ENCODE peak calls at places on chromosomes 4 and X, in four cellular contexts. R, P, I and E are unnamed samples.
A peak's percentile ranks its signal among the peaks of the same experiment; 100 is the strongest.

GRCh38 chr4:135418353-135418752 is 1216.8 kb upstream of the PABPC4L start:
- DNase-seq in R (no peak), P (peak; percentile 2), I (no peak), E (no peak)

GRCh38 chr4:183249854-183250253 is 70.2 kb downstream of the CLDN22 start:
- DNase-seq in P (no peak), R (peak; percentile 40), I (no peak), E (peak; percentile 23)

GRCh38 chrX:130994671-130995070 is 63.5 kb upstream of the ARHGAP36 start:
- DNase-seq in R (peak; percentile 42), I (no peak), P (no peak), E (peak; percentile 3)

GRCh38 chr4:125315571-125316390 is 1.0 kb downstream of the FAT4 start:
- DNase-seq in R (no peak), P (no peak), I (no peak), E (no peak)

GRCh38 chr4:173272987-173273386 is 61.2 kb downstream of the HMGB2 start:
- DNase-seq in P (no peak), R (no peak), I (no peak), E (no peak)

GRCh38 chr4:18012115-18012806 is 9.3 kb downstream of the LCORL start:
- DNase-seq in R (peak; percentile 40), I (no peak), P (no peak), E (no peak)

GRCh38 chr4:20347526-20347925 is 95.8 kb downstream of the SLIT2 start:
- DNase-seq in I (no peak), R (no peak), P (no peak), E (no peak)

GRCh38 chrX:148588649-148589310 is 88.4 kb downstream of the AFF2 start:
- DNase-seq in I (no peak), P (no peak), R (no peak), E (no peak)

GRCh38 chr4:6298035-6298434 is 28.4 kb downstream of the WFS1 start:
- DNase-seq in P (no peak), R (no peak), I (no peak), E (no peak)

GRCh38 chr4:13816472-13816871 is 188.9 kb upstream of the BOD1L1 start:
- DNase-seq in P (no peak), I (no peak), R (no peak), E (no peak)

DNA sequence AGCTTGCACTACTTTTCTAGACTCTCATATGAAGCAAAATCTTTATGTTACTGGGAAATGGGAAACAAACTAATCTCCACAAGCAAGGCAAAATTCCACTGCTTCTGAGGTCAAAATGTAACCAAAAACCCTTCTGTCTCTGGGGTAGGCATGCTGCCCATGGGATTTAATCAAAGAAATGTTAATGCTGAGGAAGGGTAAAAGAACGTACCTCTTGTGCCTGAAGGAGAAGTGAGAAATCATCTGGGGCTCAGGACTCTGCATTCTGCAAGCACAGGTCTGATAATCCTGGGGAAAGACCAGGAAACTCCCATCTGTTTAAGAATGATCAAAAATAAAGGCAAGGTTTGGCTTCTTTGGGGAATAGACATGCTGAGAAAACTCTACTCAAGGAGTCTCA is 184.7 kb downstream of the GRID2 start:
- DNase-seq in R (no peak), P (no peak), I (no peak), E (no peak)
- TF ChIP-seq SPI1 in R (no peak), P (no peak), I (no peak), E (no peak)

GRCh38 chr4:73603307-73603710 is 16.9 kb downstream of the RASSF6 start:
- DNase-seq in R (no peak), I (no peak), P (no peak), E (no peak)
- TF ChIP-seq SPI1 in R (no peak), I (peak; percentile 71), P (peak; percentile 35), E (no peak)

DNA sequence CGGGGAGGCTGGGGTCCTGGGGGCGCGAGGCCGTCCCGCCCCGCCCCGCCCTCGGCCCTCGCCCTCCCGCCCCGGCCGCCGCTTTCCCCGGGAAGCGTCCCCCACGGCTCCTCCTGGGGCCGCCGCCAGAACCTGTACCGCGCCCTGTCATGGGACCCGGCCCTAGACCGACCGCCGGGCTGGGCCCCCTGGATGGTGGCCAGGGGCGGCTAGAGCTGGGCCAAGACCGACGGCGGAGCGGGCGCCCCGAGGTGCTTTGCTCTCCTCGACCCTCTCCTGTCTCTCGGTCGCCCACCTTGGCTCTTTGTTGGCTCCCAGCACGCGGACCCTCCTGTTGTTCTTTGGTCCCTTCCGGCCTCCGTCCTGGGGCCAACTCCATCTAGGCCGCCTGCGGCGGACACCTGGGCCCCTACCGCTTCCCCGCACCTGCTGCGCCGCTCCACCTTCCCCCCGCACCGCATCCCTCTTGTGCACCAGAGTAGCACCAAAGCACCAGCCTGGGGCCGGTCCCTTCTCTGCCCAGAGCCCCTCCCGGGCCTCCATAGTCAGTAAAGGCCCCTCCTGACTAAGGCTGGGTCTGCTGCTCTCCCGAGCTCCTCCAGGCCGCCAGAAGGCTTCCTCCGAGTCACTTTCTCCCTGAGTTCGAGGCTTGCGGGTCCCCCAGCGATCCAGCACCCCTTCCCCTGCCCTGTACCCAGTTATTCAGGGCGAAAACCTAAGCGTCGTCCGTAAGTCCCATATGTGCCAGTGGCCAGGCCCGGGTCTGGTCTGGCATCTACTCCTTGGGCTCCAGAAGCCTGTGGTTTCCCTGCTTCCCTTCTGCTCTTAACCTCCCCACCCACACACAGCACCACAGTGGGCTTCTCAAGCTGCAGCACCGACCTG is 587 bp downstream of the TACC3 start:
- DNase-seq in I (no peak), P (no peak), R (no peak), E (peak; percentile 23)
- TF ChIP-seq SPI1 in I (no peak), P (no peak), R (no peak), E (no peak)

DNA sequence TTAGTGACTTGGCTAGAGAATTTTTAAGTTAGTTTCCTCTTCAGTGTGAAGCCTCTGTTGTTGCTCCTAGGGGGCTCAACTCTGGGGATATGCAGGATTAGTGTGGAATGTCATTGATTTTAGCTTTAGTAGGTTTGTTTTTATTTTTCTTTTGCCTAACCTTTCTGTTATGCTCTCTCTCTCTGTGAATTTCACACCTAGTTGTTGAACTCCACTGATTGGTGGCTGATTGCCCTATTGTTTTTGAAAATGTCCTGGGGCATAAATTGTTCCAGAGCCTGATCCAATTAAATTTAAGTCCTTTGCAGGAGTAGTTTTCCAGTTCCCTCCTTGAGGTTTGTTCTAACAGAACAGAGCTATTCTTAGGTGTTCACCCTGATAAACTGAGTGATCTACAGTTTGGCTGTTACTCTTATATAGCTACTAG is 393.3 kb upstream of the CTSO start:
- DNase-seq in P (no peak), I (no peak), R (no peak), E (no peak)
- TF ChIP-seq SPI1 in P (no peak), I (no peak), R (no peak), E (no peak)

DNA sequence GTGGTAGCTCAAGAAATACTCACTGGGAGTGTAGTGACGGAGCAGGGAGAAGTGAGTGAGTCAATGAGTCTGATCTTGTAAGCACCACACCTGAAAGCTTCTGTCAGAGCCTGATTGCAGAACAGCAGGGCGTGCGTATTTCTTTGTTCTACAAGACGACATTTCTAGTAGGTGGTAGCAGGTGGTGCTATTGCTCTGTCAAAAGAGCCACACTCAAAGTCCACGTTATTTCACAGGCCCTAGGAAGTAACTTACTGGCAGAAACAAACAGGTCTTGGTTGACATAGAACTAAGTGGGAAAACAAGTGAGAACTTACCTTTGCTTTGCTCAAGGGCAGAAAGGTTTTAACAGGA is 46.4 kb upstream of the SPRY1 start:
- DNase-seq in R (peak; percentile 89), I (no peak), P (no peak), E (no peak)
- TF ChIP-seq SPI1 in R (no peak), I (no peak), P (no peak), E (no peak)

DNA sequence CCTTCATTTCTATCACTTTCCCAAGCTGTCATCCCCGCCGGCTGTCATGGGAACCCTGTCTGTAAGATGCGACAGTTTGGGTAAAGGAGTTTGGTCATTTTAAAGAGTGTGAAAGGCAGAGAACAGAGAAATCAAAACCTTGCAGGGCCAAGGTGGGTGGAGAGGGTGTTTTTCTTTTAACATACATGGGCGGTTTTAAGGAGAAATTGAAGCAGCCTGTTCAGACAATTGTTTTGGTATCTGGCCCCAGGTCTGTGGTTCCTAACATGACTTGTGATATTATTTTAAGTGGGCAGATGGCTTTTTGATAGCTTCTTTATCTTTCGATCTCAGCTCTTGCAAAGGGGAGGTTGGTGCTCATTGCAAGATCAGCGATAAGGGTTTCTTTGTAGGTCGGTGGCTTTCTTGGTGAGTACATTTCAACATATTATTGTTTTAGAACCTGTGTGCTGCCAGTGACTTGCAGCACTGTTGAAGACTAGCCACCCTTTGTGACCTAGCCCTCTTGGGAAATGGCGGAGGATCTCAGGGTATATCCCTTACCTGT is 3.7 kb downstream of the PPP1R3F start:
- DNase-seq in R (no peak), P (no peak), I (no peak), E (no peak)
- TF ChIP-seq SPI1 in R (no peak), P (no peak), I (no peak), E (no peak)

GRCh38 chr4:41725254-41725653 is 23.3 kb downstream of the PHOX2B start:
- DNase-seq in R (no peak), P (no peak), I (no peak), E (no peak)
- TF ChIP-seq SPI1 in R (no peak), P (no peak), I (no peak), E (no peak)

GRCh38 chr4:182231503-182231902 is 11.7 kb upstream of the TENM3 start:
- DNase-seq in I (no peak), P (no peak), R (no peak), E (no peak)
- TF ChIP-seq SPI1 in I (no peak), P (no peak), R (no peak), E (no peak)

DNA sequence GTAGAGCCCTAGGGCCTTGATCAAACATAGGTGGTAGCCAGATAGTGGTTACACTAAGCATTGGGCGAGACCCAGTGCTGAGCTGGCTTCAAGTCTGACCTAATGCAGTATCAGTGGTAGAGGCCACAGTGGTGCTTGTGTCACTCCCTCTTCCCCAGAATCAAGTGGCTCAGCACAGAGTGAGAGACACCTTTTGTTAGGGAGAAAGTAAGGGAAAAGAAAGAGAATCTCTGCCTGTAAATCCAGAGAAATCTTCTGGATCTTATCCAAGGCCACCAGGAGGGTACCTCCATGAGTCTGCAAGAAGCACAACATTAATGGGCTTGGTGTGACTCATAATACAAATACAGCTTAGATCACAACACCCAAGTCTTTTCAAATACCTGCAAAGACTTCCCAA is 117.7 kb upstream of the SLC6A14 start:
- DNase-seq in R (no peak), P (no peak), I (no peak), E (no peak)
- TF ChIP-seq SPI1 in R (no peak), P (no peak), I (no peak), E (no peak)

DNA sequence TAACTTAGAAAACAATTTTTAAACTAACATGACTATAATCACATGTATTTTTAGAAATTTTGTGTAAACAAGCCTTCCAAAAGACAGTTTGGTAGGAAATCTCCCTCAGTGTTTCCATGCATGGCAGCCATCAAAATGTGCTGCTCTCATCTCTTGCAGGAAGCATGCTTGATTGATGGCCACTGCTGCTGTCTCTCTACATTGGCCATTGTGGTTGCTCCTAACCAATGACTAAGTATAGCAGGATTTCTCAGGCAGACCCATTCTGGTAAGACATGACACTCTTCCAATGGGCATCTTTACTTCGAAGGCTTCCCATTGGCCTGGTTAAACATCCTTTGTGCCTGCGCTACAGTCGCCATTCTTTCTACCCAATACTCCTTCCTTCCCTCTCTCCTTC is 78.9 kb upstream of the GUCY1A1 start:
- DNase-seq in I (no peak), P (no peak), R (no peak), E (no peak)
- TF ChIP-seq SPI1 in I (no peak), P (no peak), R (no peak), E (no peak)